ENCODE peak calls at places on chromosomes 2 and 18, in six cellular contexts. W is mesendoderm, O is H1, Y is neuronal stem cell, U is IMR-90, L is mesenchymal stem cell. Z is an unnamed sample.

GRCh38 chr2:225091336-225091735 is 49.1 kb upstream of the DOCK10 start:
- DNase-seq in W (no peak), O (no peak), Y (no peak), U (peak), L (peak), Z (no peak)

GRCh38 chr2:119174216-119174992 is 15.9 kb upstream of the C1QL2 start:
- DNase-seq in W (peak), O (peak), Y (peak), U (no peak), L (peak), Z (peak)

GRCh38 chr2:214014551-214015230 is 396.2 kb upstream of the VWC2L start:
- DNase-seq in W (no peak), O (no peak), Y (no peak), U (peak), L (no peak), Z (no peak)

GRCh38 chr18:74241426-74241825 is 50.3 kb downstream of the CYB5A start:
- DNase-seq in W (no peak), O (no peak), Y (no peak), U (no peak), L (no peak), Z (no peak)

GRCh38 chr18:32771169-32771751 is 1.6 kb downstream of the KLHL14 start:
- DNase-seq in W (peak), O (peak), Y (no peak), U (no peak), L (peak), Z (peak)

GRCh38 chr2:231037731-231038482 is 584 bp downstream of the C2orf72 start:
- DNase-seq in W (no peak), O (peak), Y (no peak), U (no peak), L (no peak), Z (no peak)

GRCh38 chr2:223363085-223363484 is 239.1 kb downstream of the SCG2 start:
- DNase-seq in W (no peak), O (no peak), Y (no peak), U (no peak), L (no peak), Z (no peak)

GRCh38 chr2:214203199-214203598 is 207.7 kb upstream of the VWC2L start:
- DNase-seq in W (no peak), O (no peak), Y (no peak), U (peak), L (no peak), Z (no peak)

GRCh38 chr18:9482790-9483189 is 7.5 kb downstream of the RALBP1 start:
- DNase-seq in W (no peak), O (no peak), Y (no peak), U (no peak), L (no peak), Z (no peak)

GRCh38 chr2:170929686-170930050 is 615 bp downstream of the GORASP2 start:
- DNase-seq in W (peak), O (peak), Y (peak), U (peak), L (peak), Z (peak)

GRCh38 chr2:100976634-100977391 is 25.3 kb upstream of the RPL31 start:
- DNase-seq in W (no peak), O (no peak), Y (no peak), U (peak), L (peak), Z (no peak)

GRCh38 chr2:194700726-194701125 is 956.3 kb upstream of the SLC39A10 start:
- DNase-seq in W (no peak), O (no peak), Y (no peak), U (no peak), L (no peak), Z (no peak)

GRCh38 chr18:58496937-58497336 is 132.0 kb downstream of the ALPK2 start:
- DNase-seq in W (peak), O (peak), Y (no peak), U (no peak), L (no peak), Z (peak)

GRCh38 chr18:51361130-51361860 is 163.8 kb upstream of the MEX3C start:
- DNase-seq in W (no peak), O (no peak), Y (no peak), U (no peak), L (peak), Z (no peak)

GRCh38 chr2:209382775-209383174 is 41.1 kb upstream of the MAP2 start:
- DNase-seq in W (no peak), O (no peak), Y (no peak), U (no peak), L (no peak), Z (no peak)

GRCh38 chr2:233354500-233354924 is 218 bp downstream of the DGKD start:
- DNase-seq in W (no peak), O (no peak), Y (no peak), U (no peak), L (no peak), Z (no peak)

GRCh38 chr2:217270089-217270800 is 410.4 kb upstream of the TNP1 start:
- DNase-seq in W (peak), O (peak), Y (peak), U (no peak), L (no peak), Z (peak)

GRCh38 chr18:1392046-1392445 is 487.4 kb downstream of the ADCYAP1 start:
- DNase-seq in W (peak), O (no peak), Y (no peak), U (no peak), L (no peak), Z (no peak)

GRCh38 chr2:124145982-124146381 is 120.9 kb downstream of the CNTNAP5 start:
- DNase-seq in W (no peak), O (no peak), Y (no peak), U (no peak), L (no peak), Z (no peak)

GRCh38 chr2:45652090-45653050 is 895 bp downstream of the PRKCE start:
- DNase-seq in W (peak), O (peak), Y (no peak), U (peak), L (peak), Z (peak)

GRCh38 chr2:196274387-196274809 is 103.0 kb upstream of the STK17B start:
- DNase-seq in W (no peak), O (no peak), Y (no peak), U (peak), L (peak), Z (no peak)

GRCh38 chr18:76621782-76622495 is 126.9 kb upstream of the ZNF516 start:
- DNase-seq in W (no peak), O (no peak), Y (no peak), U (peak), L (peak), Z (no peak)

GRCh38 chr2:210503622-210504300 is 27.2 kb upstream of the LANCL1 start:
- DNase-seq in W (no peak), O (no peak), Y (no peak), U (no peak), L (no peak), Z (no peak)

GRCh38 chr2:105454801-105455485 is 56.1 kb upstream of the FHL2 start:
- DNase-seq in W (peak), O (no peak), Y (no peak), U (peak), L (peak), Z (peak)

GRCh38 chr18:59631583-59632181 is 65.5 kb downstream of the CCBE1 start:
- DNase-seq in W (peak), O (peak), Y (peak), U (peak), L (peak), Z (peak)

GRCh38 chr2:60234274-60234976 is 319.0 kb downstream of the BCL11A start:
- DNase-seq in W (no peak), O (no peak), Y (no peak), U (no peak), L (no peak), Z (no peak)

GRCh38 chr2:96655491-96655973 is 13.0 kb downstream of the FER1L5 start:
- DNase-seq in W (no peak), O (no peak), Y (no peak), U (no peak), L (no peak), Z (no peak)

GRCh38 chr2:16381511-16381910 is 284.1 kb downstream of the CYRIA start:
- DNase-seq in W (no peak), O (no peak), Y (no peak), U (no peak), L (no peak), Z (no peak)

GRCh38 chr2:241702155-241702404 is 241 bp downstream of the ING5 start:
- DNase-seq in W (no peak), O (peak), Y (no peak), U (peak), L (peak), Z (no peak)

GRCh38 chr2:19883971-19884720 is 17.6 kb downstream of the TTC32 start:
- DNase-seq in W (no peak), O (peak), Y (no peak), U (no peak), L (no peak), Z (no peak)

GRCh38 chr2:206989306-206989705 is 50.0 kb downstream of the CPO start:
- DNase-seq in W (peak), O (peak), Y (no peak), U (no peak), L (peak), Z (peak)

GRCh38 chr2:237154050-237154638 is 68.5 kb downstream of the COPS8 start:
- DNase-seq in W (peak), O (peak), Y (peak), U (peak), L (peak), Z (peak)

GRCh38 chr2:109209412-109209811 is 80.4 kb downstream of the SH3RF3 start:
- DNase-seq in W (peak), O (no peak), Y (no peak), U (peak), L (peak), Z (no peak)

GRCh38 chr18:36012891-36013290 is 40.4 kb downstream of the RMP24 start:
- DNase-seq in W (no peak), O (no peak), Y (no peak), U (no peak), L (no peak), Z (no peak)

GRCh38 chr2:128879161-128879560 is 560.5 kb upstream of the HS6ST1 start:
- DNase-seq in W (peak), O (peak), Y (peak), U (no peak), L (no peak), Z (peak)

GRCh38 chr18:58848685-58849084 is 16.0 kb upstream of the ZNF532 start:
- DNase-seq in W (peak), O (no peak), Y (no peak), U (peak), L (no peak), Z (peak)

GRCh38 chr2:182548031-182548950 is 121.5 kb upstream of the PDE1A start:
- DNase-seq in W (peak), O (no peak), Y (no peak), U (peak), L (peak), Z (no peak)

GRCh38 chr2:180520206-180520605 is 460.2 kb upstream of the UBE2E3 start:
- DNase-seq in W (peak), O (no peak), Y (no peak), U (peak), L (peak), Z (no peak)

GRCh38 chr18:76975577-76976110 is 153.3 kb downstream of the ZNF236 start:
- DNase-seq in W (no peak), O (no peak), Y (no peak), U (no peak), L (no peak), Z (no peak)

GRCh38 chr2:73776869-73777519 is 2.9 kb downstream of the DUSP11 start:
- DNase-seq in W (no peak), O (no peak), Y (no peak), U (peak), L (peak), Z (no peak)

GRCh38 chr2:73780242-73780582 is 309 bp upstream of the DUSP11 start:
- DNase-seq in W (no peak), O (no peak), Y (no peak), U (no peak), L (no peak), Z (no peak)

GRCh38 chr2:73776381-73776780 is 3.5 kb downstream of the DUSP11 start:
- DNase-seq in W (no peak), O (no peak), Y (no peak), U (no peak), L (no peak), Z (no peak)

DNA sequence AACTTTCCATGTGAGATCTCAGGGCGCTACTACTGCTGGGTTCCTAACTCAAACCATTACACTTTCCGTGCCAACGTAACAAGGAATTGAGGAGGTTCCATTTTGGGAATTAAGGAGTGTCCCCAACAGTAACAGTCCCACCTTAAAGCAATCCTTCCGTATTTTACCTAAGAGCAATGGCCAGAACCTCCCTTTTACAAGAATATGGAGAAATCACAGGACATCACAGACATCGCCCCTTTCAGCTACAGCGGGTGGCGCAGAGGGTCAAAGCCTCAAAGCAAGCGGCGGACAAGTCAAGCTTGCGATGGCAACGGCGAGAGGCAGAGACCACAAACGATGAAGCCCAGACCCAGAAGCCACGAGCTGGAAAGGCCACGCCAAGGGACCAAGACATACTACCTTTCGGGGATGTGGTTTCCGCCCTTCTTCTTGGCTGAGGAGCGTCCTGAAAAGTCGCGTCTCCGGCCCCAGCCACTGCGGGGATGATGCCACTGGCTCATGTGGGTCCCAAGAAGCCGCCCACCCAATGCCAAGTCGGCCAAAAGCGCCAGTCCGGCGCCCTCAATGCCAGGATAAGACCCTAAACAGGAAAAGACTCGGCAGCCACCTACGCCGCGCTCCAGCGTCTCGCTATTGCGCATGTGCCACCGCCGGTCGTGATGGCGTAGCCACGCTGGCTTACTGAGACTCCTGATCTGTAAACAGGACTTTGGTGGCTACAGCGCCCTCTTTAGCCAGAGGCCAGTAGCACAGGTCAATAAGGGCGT is at the start of gene DUSP11:
- DNase-seq in W (peak), O (peak), Y (peak), U (peak), L (peak), Z (peak)
- H2AK5ac ChIP-seq in W (no peak), O (no peak), Y (no peak), U (peak), L (peak), Z (no peak)

GRCh38 chr2:23632831-23633395 is 247.9 kb downstream of the KLHL29 start:
- DNase-seq in W (no peak), O (no peak), Y (no peak), U (no peak), L (no peak), Z (no peak)
- H2BK15ac ChIP-seq in W (no peak), O (no peak), Y (no peak), U (no peak), L (no peak), Z (no peak)

DNA sequence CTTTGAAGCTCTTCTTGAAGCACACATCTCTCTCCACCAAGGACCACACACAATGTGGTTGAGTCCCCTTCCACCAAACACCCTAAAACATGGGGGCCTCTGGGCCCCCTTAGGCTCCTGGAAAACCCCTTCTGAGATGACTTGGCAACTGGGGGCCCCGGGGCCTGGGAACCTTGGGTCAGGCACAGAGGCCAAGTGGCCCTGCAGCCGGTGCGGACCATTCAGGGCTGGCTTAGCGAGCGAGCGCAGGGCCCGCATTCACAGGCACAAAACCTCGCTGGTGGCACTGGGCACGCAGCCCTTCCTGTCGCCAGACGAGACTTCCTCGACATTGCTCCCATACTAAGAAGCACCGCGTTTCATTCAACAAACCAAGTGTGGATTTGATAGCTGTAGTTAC is 111.2 kb upstream of the ID2 start:
- DNase-seq in W (no peak), O (no peak), Y (no peak), U (no peak), L (no peak), Z (peak)
- H2AK5ac ChIP-seq in W (no peak), O (no peak), Y (no peak), U (no peak), L (no peak), Z (no peak)

GRCh38 chr2:99380376-99381010 is 43.3 kb downstream of the EIF5B start:
- DNase-seq in W (no peak), O (no peak), Y (no peak), U (no peak), L (no peak), Z (no peak)
- H2BK15ac ChIP-seq in W (no peak), O (no peak), Y (no peak), U (no peak), L (no peak), Z (no peak)

GRCh38 chr2:144356402-144356801 is 163.5 kb downstream of the ZEB2 start:
- DNase-seq in W (no peak), O (no peak), Y (no peak), U (peak), L (peak), Z (no peak)
- H2AK5ac ChIP-seq in W (no peak), O (no peak), Y (no peak), U (peak), L (no peak), Z (no peak)

DNA sequence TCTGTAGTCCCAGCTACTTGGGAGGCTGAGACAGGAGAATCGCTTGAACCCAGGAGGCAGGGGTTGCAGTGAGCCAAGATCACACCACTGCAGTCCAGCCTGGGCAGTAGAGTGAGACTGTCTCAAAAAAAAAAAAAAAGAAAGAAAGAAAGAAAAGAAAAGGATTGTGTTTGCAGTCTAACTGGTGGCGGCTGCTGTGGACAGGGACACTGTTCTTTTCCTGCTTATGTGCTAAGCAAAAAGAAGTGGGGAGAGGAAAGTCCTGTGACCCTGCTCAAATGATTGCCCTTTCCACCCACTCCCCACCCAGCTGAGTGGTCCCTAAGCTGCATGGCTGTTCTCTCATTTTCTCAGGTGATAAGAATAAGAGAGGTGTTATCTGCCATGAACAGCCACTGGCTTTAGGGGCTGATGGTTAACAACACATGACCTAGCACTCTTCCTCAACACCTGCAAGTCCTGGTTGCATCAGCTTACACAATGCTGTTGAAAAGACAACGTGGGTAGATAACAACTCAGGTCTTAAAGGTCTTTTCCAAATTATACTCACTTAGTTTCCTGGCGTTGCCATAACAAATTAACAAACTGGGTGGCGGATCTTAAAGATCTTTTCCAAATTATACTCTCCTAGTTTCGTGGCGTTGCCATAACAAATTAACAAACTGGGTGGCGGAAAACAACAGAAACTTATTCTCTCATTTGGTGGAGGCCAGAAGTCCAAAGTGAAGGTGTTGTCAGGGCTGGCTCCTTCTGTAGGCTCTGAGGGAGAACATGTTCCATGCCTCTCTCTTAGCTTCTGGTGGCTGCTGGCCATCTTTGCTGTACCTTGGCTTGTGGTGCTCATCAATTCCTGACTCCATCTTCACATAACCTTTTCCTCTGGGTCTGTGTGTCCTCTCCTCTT is 90.3 kb upstream of the RTN4 start:
- DNase-seq in W (peak), O (no peak), Y (no peak), U (no peak), L (no peak), Z (no peak)
- H2BK15ac ChIP-seq in W (no peak), O (peak), Y (no peak), U (no peak), L (no peak), Z (no peak)